ENCODE peak calls at places on chromosomes 12 and 14, in seven cellular contexts. M, G, Z, K, P, D and I are unnamed samples.
A peak's percentile ranks its signal among the peaks of the same experiment; 100 is the strongest.

GRCh38 chr12:12883369-12884001 is 7.9 kb upstream of the GPRC5A start:
- DNase-seq in D (no peak), P (peak; percentile 46), K (peak; percentile 76), G (peak; percentile 85), Z (no peak), M (no peak), I (no peak)

GRCh38 chr12:98418357-98419075 is 96.9 kb upstream of the TMPO start:
- DNase-seq in K (peak; percentile 86), Z (peak; percentile 88), P (peak; percentile 95), M (peak; percentile 74), G (peak; percentile 99), D (peak; percentile 94), I (peak; percentile 83)

GRCh38 chr12:53231859-53232640 is at the start of gene RARG:
- DNase-seq in P (peak; percentile 43), G (peak; percentile 27), K (peak; percentile 66), Z (peak; percentile 80), D (peak; percentile 66), M (peak; percentile 66), I (peak; percentile 68)

GRCh38 chr12:13208533-13209278 is 12.2 kb downstream of the EMP1 start:
- DNase-seq in D (peak; percentile 40), Z (no peak), G (no peak), P (peak; percentile 57), K (no peak), M (no peak), I (no peak)

GRCh38 chr12:561908-562593 is 101.2 kb downstream of the NINJ2 start:
- DNase-seq in G (no peak), D (no peak), K (no peak), P (no peak), Z (peak; percentile 48), M (no peak), I (no peak)

GRCh38 chr12:40127408-40127807 is 21.5 kb upstream of the SLC2A13 start:
- DNase-seq in D (no peak), K (no peak), M (no peak), P (no peak), G (no peak), Z (no peak), I (no peak)

GRCh38 chr14:57087841-57088240 is 180.9 kb downstream of the EXOC5 start:
- DNase-seq in D (no peak), Z (no peak), P (no peak), M (no peak), G (no peak), K (no peak), I (no peak)

GRCh38 chr14:38238881-38239280 is 17.0 kb downstream of the CLEC14A start:
- DNase-seq in Z (no peak), M (no peak), G (no peak), D (no peak), K (no peak), P (no peak), I (no peak)

GRCh38 chr12:39605501-39605900 is 14.1 kb downstream of the ABCD2 start:
- DNase-seq in D (no peak), P (peak; percentile 9), G (peak; percentile 70), Z (no peak), K (no peak), M (no peak), I (no peak)

GRCh38 chr14:65492277-65492676 is 79.7 kb downstream of the FUT8 start:
- DNase-seq in K (no peak), D (no peak), G (no peak), P (no peak), Z (no peak), M (no peak), I (no peak)

GRCh38 chr14:71244341-71244740 is 337.1 kb downstream of the PCNX1 start:
- DNase-seq in G (no peak), Z (no peak), P (no peak), K (no peak), M (no peak), D (no peak), I (no peak)

GRCh38 chr14:91873476-91874265 is 6.3 kb upstream of the TC2N start:
- DNase-seq in K (no peak), P (peak; percentile 36), M (no peak), D (peak; percentile 54), Z (no peak), G (no peak), I (no peak)

GRCh38 chr12:95169368-95169767 is 47.9 kb downstream of the FGD6 start:
- DNase-seq in D (peak; percentile 67), Z (peak; percentile 56), P (peak; percentile 67), G (peak; percentile 87), M (no peak), K (no peak), I (no peak)

GRCh38 chr12:64186789-64187188 is 35.3 kb downstream of the KICS2 start:
- DNase-seq in K (no peak), D (no peak), P (peak; percentile 18), M (no peak), Z (no peak), G (no peak), I (no peak)

GRCh38 chr12:129607293-129607692 is 296.5 kb downstream of the TMEM132D start:
- DNase-seq in P (no peak), M (no peak), D (no peak), K (no peak), G (peak; percentile 91), Z (peak; percentile 16), I (no peak)

GRCh38 chr12:1841606-1842182 is 21.3 kb downstream of the LRTM2 start:
- DNase-seq in D (no peak), K (no peak), Z (no peak), G (no peak), P (no peak), M (no peak), I (no peak)

GRCh38 chr12:21906919-21907642 is 34.1 kb downstream of the ABCC9 start:
- DNase-seq in G (peak; percentile 30), P (no peak), M (no peak), D (no peak), K (no peak), Z (no peak), I (no peak)

GRCh38 chr12:47868552-47869031 is 36.2 kb downstream of the VDR start:
- DNase-seq in P (no peak), Z (no peak), K (no peak), M (no peak), G (no peak), D (no peak), I (no peak)

GRCh38 chr12:45660330-45660729 is 69.2 kb upstream of the ARID2 start:
- DNase-seq in G (peak; percentile 58), K (no peak), M (no peak), D (no peak), Z (peak; percentile 17), P (peak; percentile 86), I (peak; percentile 14)

GRCh38 chr14:75234173-75234855 is 44.3 kb upstream of the FOS start:
- DNase-seq in K (no peak), P (peak; percentile 74), Z (peak; percentile 62), M (peak; percentile 26), G (peak; percentile 94), D (no peak), I (no peak)

GRCh38 chr12:32561931-32562341 is 117.2 kb upstream of the DNM1L start:
- DNase-seq in P (no peak), G (peak; percentile 23), K (no peak), Z (no peak), M (no peak), D (no peak), I (peak; percentile 42)

GRCh38 chr14:72515779-72516770 is 377.8 kb downstream of the DPF3 start:
- DNase-seq in D (peak; percentile 14), M (no peak), G (peak; percentile 40), K (no peak), P (peak; percentile 28), Z (no peak), I (no peak)

DNA sequence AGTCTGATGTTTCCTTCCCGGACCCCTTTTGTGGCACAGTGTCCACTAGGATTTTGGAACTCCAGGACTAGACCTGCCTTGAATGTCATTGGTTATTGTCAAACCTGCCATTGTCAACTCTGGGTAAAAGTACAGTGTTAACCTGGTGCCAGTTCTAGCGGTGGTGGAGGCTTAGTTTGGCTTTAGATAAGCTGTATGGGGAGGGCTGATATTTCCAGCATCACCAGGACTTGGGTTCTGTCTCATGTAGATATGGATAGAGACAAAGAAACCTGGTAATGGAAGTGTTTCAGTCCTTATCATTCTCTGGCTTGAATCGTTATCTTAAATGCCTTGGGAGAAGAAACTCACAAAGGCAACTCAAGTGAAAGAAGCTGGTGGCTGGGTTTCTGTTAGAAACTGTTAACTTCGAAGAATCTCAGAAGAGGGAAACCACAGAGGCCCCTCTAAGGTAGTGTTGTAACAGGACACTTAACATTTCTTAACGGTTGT is 10.6 kb downstream of the CHST11 start:
- DNase-seq in P (no peak), M (no peak), D (no peak), K (no peak), G (no peak), Z (no peak), I (no peak)
- H3K4me3 ChIP-seq in P (no peak overlapping the region), M (no peak overlapping the region), D (no peak overlapping the region), K (no peak overlapping the region), G (no peak overlapping the region), Z (no peak overlapping the region), I (no peak overlapping the region)

GRCh38 chr12:113908584-113909100 is 57.5 kb downstream of the RBM19 start:
- DNase-seq in G (no peak), Z (no peak), P (no peak), D (no peak), M (no peak), K (no peak), I (no peak)
- TF ChIP-seq CTCF in G (no peak), Z (no peak), P (no peak), D (no peak), M (no peak), K (no peak), I (no peak)

DNA sequence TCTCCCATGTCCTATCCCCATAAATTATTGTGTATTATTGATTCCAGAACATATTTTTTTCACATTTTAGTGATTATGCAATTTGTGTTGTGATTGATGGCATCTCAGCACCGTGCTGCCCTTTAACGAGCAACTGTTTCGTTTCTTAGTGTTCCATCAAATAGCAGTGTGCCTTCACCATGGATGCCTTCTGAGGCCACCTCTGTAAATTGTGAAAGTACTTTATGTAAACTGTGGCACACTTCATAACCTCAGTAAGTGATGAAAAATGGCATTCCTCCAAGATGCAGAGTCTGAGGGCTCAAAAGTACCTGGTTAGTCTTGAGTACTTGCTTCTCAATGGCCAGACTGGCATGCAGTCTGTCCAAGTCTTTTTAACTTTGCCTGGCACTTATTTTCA is 8.2 kb downstream of the CHST11 start:
- DNase-seq in P (no peak), D (no peak), Z (no peak), M (no peak), K (no peak), G (no peak), I (no peak)
- H3K4me1 ChIP-seq in P (peaks cover 2% of the 10 kb centered on the region), D (no peaks in the 10 kb centered on the region), Z (peaks cover 72% of the 10 kb centered on the region), M (no peaks in the 10 kb centered on the region), K (no peaks in the 10 kb centered on the region), G (peaks cover 9% of the 10 kb centered on the region), I (no peaks in the 10 kb centered on the region)

DNA sequence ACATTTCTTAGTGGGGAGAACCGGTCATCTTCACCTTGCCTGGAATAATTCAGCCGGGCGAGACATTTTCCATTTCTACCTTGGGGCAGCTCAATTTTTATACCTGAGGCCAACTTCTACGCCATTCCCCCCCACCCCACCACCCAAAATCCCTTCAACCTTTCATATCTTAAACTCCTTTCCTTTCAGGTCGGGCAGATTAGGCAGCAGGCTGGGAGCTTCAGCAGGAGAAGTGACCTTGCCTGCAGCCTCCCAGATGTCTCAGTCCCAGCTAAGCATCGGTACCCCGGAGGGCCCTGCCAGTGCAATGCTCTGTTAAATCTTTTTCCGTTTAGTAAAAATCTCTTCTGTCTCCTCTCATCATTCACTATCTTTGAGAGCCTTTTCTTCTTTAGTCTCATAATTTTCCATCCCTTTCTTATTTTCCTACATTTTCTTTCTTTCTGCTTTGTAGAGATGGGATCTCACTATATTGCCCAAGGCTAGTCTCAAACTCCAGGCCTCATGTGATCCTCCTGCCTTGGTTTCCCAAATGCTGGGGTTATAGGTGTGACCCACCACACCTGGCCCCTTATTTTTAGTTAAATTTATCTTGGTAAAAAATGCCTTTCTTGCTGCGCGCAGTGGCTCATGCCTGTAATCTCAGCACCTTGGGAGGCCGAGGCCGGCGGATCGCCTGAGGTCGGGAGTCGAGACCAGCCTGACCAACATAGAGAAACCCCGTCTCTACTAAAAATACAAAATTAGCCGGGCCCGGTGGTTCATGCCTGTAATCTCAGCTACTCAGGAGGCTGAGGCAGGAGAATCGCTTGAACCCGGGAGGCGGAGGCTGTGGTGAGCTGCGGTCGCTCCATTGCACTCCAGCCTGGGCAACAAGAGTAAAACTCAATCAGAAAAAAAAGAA is 1.2 kb downstream of the SLC2A3 start:
- DNase-seq in K (no peak), D (peak; percentile 9), Z (no peak), G (no peak), P (no peak), M (no peak), I (no peak)
- H3K4me3 ChIP-seq in K (peak overlapping the region; percentile 6), D (no peak overlapping the region), Z (no peak overlapping the region), G (peak overlapping the region; percentile 100), P (peak overlapping the region; percentile 83), M (peak overlapping the region; percentile 41), I (peak overlapping the region; percentile 57)